ENCODE peak calls at places on chromosomes 12 and 14, in four cellular contexts. Y is CD4-positive, alpha-beta T cell; I is dorsolateral prefrontal cortex; W is H1. N is an unnamed sample.

GRCh38 chr14:30115756-30116155 is 188.1 kb upstream of the PRKD1 start:
- DNase-seq in Y (no peak), I (no peak), W (no peak), N (no peak)

GRCh38 chr12:97639702-97640101 is 177.1 kb downstream of the RMST start:
- DNase-seq in Y (no peak), I (no peak), W (no peak), N (no peak)

GRCh38 chr14:103022669-103023044 is 34.7 kb downstream of the CDC42BPB start:
- DNase-seq in Y (no peak), I (no peak), W (no peak), N (no peak)

GRCh38 chr14:64728856-64729255 is 24.6 kb downstream of the PLEKHG3 start:
- DNase-seq in Y (no peak), I (peak; percentile 22), W (no peak), N (no peak)

GRCh38 chr14:92579244-92579643 is 65.7 kb downstream of the RIN3 start:
- DNase-seq in Y (no peak), I (no peak), W (no peak), N (no peak)

GRCh38 chr14:55938249-55938791 is 179.9 kb upstream of the PELI2 start:
- DNase-seq in Y (no peak), I (peak; percentile 80), W (no peak), N (peak; percentile 16)

GRCh38 chr12:47087088-47087688 is 7.4 kb upstream of the AMIGO2 start:
- DNase-seq in Y (no peak), I (no peak), W (no peak), N (no peak)

GRCh38 chr14:104680806-104681688 is 8.4 kb upstream of the INF2 start:
- DNase-seq in Y (no peak), I (peak; percentile 91), W (no peak), N (no peak)

GRCh38 chr12:68595246-68595645 is 15.5 kb upstream of the RAP1B start:
- DNase-seq in Y (no peak), I (no peak), W (no peak), N (no peak)

GRCh38 chr14:74875941-74876913 is at the start of gene PROX2:
- DNase-seq in Y (no peak), I (no peak), W (no peak), N (no peak)

GRCh38 chr14:35403085-35403396 is 1.5 kb downstream of the NFKBIA start:
- DNase-seq in Y (peak; percentile 11), I (no peak), W (no peak), N (no peak)

GRCh38 chr12:99984271-99985128 is at the start of gene ANKS1B:
- DNase-seq in Y (no peak), I (no peak), W (peak; percentile 83), N (no peak)

GRCh38 chr14:61570188-61570960 is 124.9 kb upstream of the HIF1A start:
- DNase-seq in Y (no peak), I (no peak), W (no peak), N (no peak)

GRCh38 chr14:72479471-72479931 is 414.4 kb downstream of the DPF3 start:
- DNase-seq in Y (no peak), I (no peak), W (no peak), N (no peak)

GRCh38 chr12:56198836-56199235 is 9.6 kb upstream of the SMARCC2 start:
- DNase-seq in Y (no peak), I (no peak), W (no peak), N (no peak)

GRCh38 chr14:55399912-55400311 is 11.7 kb downstream of the ATG14 start:
- DNase-seq in Y (no peak), I (no peak), W (no peak), N (no peak)

GRCh38 chr14:74241611-74242005 is 2.4 kb downstream of the VSX2 start:
- DNase-seq in Y (no peak), I (no peak), W (no peak), N (no peak)

GRCh38 chr12:116990971-116991966 is 80.5 kb downstream of the FBXW8 start:
- DNase-seq in Y (no peak), I (no peak), W (no peak), N (no peak)

GRCh38 chr12:85527192-85527591 is 247.2 kb downstream of the ALX1 start:
- DNase-seq in Y (no peak), I (no peak), W (no peak), N (no peak)

GRCh38 chr14:88825078-88825458 is 617 bp downstream of the TTC8 start:
- DNase-seq in Y (no peak), I (no peak), W (no peak), N (no peak)

GRCh38 chr14:71296184-71296583 is 388.9 kb downstream of the PCNX1 start:
- DNase-seq in Y (no peak), I (no peak), W (no peak), N (no peak)

GRCh38 chr12:127594351-127594970 is 672.5 kb upstream of the TMEM132C start:
- DNase-seq in Y (no peak), I (no peak), W (peak; percentile 57), N (no peak)

GRCh38 chr12:54300732-54301427 is at the start of gene NFE2:
- DNase-seq in Y (no peak), I (no peak), W (peak; percentile 85), N (no peak)

GRCh38 chr12:104669057-104669770 is 212.5 kb downstream of the CHST11 start:
- DNase-seq in Y (no peak), I (peak; percentile 90), W (no peak), N (no peak)
- TF ChIP-seq CTCF in Y (no peak), I (peak; percentile 50), W (no peak), N (peak; percentile 14)

GRCh38 chr12:48189331-48190125 is 6.1 kb downstream of the CCDC184 start:
- DNase-seq in Y (peak; percentile 66), I (no peak), W (peak; percentile 84), N (no peak)
- TF ChIP-seq CTCF in Y (peak; percentile 80), I (peak; percentile 90), W (no peak), N (peak; percentile 86)

DNA sequence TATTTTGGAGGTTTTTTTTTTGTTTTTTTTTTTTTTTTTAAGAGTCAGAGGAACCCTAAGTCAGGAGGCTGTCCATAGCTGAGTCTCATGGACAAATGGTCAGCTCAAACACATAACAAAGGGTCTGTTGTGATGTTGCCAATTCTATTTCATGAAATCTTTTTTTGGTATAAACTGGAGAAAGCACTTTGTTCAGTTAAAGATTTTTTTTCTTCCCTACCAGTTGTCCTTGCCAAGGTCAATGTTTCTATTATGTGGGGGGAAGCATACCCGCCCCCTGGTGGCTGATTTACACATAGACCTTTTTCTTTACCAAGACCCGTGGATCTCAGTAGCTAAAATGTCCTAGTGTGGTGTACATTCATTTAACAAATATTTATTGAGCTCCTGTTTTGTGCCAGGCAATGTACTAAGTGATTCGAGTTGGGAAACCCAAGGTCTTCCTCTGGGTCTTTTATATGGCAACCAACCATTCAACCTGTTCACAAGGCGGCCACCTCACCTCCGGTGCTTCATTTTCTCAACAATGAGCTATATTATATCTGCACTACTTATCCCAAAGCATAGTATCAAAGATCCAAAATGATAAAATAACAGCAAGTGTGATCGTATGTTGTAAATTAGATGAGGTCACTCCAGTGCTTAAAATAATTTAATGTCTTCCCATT is 214.5 kb downstream of the PAH start:
- DNase-seq in Y (no peak), I (no peak), W (peak; percentile 65), N (peak; percentile 51)
- TF ChIP-seq CTCF in Y (no peak), I (peak; percentile 54), W (no peak), N (peak; percentile 65)

GRCh38 chr14:67583711-67584644 is 16.1 kb downstream of the PIGH start:
- DNase-seq in Y (no peak), I (no peak), W (no peak), N (no peak)

GRCh38 chr14:67584931-67585330 is 15.1 kb downstream of the PIGH start:
- DNase-seq in Y (no peak), I (no peak), W (no peak), N (no peak)

GRCh38 chr14:67580336-67581230 is 19.5 kb downstream of the PIGH start:
- DNase-seq in Y (no peak), I (no peak), W (no peak), N (no peak)

GRCh38 chr14:67579636-67580035 is 20.4 kb downstream of the PIGH start:
- DNase-seq in Y (no peak), I (no peak), W (no peak), N (no peak)

GRCh38 chr14:67582061-67582460 is 18.0 kb downstream of the PIGH start:
- DNase-seq in Y (no peak), I (no peak), W (no peak), N (no peak)
- TF ChIP-seq CTCF in Y (no peak), I (no peak), W (no peak), N (no peak)

GRCh38 chr12:75437564-75437963 is 43.0 kb upstream of the GLIPR1 start:
- DNase-seq in Y (no peak), I (no peak), W (no peak), N (no peak)
- TF ChIP-seq CTCF in Y (peak; percentile 40), I (no peak), W (no peak), N (peak; percentile 14)